ENCODE peak calls at places on chromosome 21, in six cellular contexts. One of them, this sample, is unnamed.
A peak's percentile ranks its signal among the peaks of the same experiment; 100 is the strongest.

GRCh38 chr21:37916795-37917142 is 512 bp upstream of the KCNJ6 start:
- DNase-seq in IMR-90: no peak
- DNase-seq in AG09319: no peak
- DNase-seq in psoas muscle: no peak
- DNase-seq in esophagus squamous epithelium: no peak
- DNase-seq in A673: peak; percentile 29
- DNase-seq in this sample: peak; percentile 90

GRCh38 chr21:42656872-42657271 is 3.5 kb downstream of the PDE9A start:
- DNase-seq in IMR-90: no peak
- DNase-seq in AG09319: no peak
- DNase-seq in psoas muscle: no peak
- DNase-seq in esophagus squamous epithelium: no peak
- DNase-seq in A673: no peak
- DNase-seq in this sample: no peak

GRCh38 chr21:39033878-39034589 is 149.2 kb downstream of the PSMG1 start:
- DNase-seq in IMR-90: no peak
- DNase-seq in AG09319: no peak
- DNase-seq in psoas muscle: no peak
- DNase-seq in esophagus squamous epithelium: no peak
- DNase-seq in A673: no peak
- DNase-seq in this sample: no peak

GRCh38 chr21:19461481-19462205 is 1058.1 kb upstream of the TMPRSS15 start:
- DNase-seq in IMR-90: no peak
- DNase-seq in AG09319: no peak
- DNase-seq in psoas muscle: no peak
- DNase-seq in esophagus squamous epithelium: no peak
- DNase-seq in A673: no peak
- DNase-seq in this sample: no peak

GRCh38 chr21:14143999-14144398 is 66.8 kb downstream of the LIPI start:
- DNase-seq in IMR-90: no peak
- DNase-seq in AG09319: no peak
- DNase-seq in psoas muscle: no peak
- DNase-seq in esophagus squamous epithelium: no peak
- DNase-seq in A673: no peak
- DNase-seq in this sample: no peak

GRCh38 chr21:46220275-46220810 is 8.2 kb downstream of the LSS start:
- DNase-seq in IMR-90: no peak
- DNase-seq in AG09319: no peak
- DNase-seq in psoas muscle: no peak
- DNase-seq in esophagus squamous epithelium: no peak
- DNase-seq in A673: no peak
- DNase-seq in this sample: no peak

GRCh38 chr21:25908495-25908894 is 173.7 kb downstream of the GABPA start:
- DNase-seq in IMR-90: no peak
- DNase-seq in AG09319: no peak
- DNase-seq in psoas muscle: no peak
- DNase-seq in esophagus squamous epithelium: no peak
- DNase-seq in A673: no peak
- DNase-seq in this sample: no peak

GRCh38 chr21:32186843-32187242 is 92.0 kb downstream of the MIS18A start:
- DNase-seq in IMR-90: no peak
- DNase-seq in AG09319: no peak
- DNase-seq in psoas muscle: no peak
- DNase-seq in esophagus squamous epithelium: no peak
- DNase-seq in A673: no peak
- DNase-seq in this sample: no peak

GRCh38 chr21:42621166-42621827 is 32.1 kb upstream of the PDE9A start:
- DNase-seq in IMR-90: no peak
- DNase-seq in AG09319: no peak
- DNase-seq in psoas muscle: no peak
- DNase-seq in esophagus squamous epithelium: no peak
- DNase-seq in A673: no peak
- DNase-seq in this sample: no peak

GRCh38 chr21:20971296-20971921 is 26.8 kb upstream of the NCAM2 start:
- DNase-seq in IMR-90: peak; percentile 60
- DNase-seq in AG09319: no peak
- DNase-seq in psoas muscle: peak; percentile 56
- DNase-seq in esophagus squamous epithelium: no peak
- DNase-seq in A673: peak; percentile 81
- DNase-seq in this sample: peak; percentile 74

GRCh38 chr21:42939581-42940413 is 14.4 kb upstream of the ERVH48-1 start:
- DNase-seq in IMR-90: peak; percentile 99
- DNase-seq in AG09319: peak; percentile 88
- DNase-seq in psoas muscle: peak; percentile 77
- DNase-seq in esophagus squamous epithelium: no peak
- DNase-seq in A673: peak; percentile 90
- DNase-seq in this sample: no peak

GRCh38 chr21:38467369-38467768 is 30.9 kb downstream of the ERG start:
- DNase-seq in IMR-90: no peak
- DNase-seq in AG09319: no peak
- DNase-seq in psoas muscle: no peak
- DNase-seq in esophagus squamous epithelium: no peak
- DNase-seq in A673: no peak
- DNase-seq in this sample: no peak

GRCh38 chr21:42216726-42217572 is 2.0 kb upstream of the ABCG1 start:
- DNase-seq in IMR-90: no peak
- DNase-seq in AG09319: no peak
- DNase-seq in psoas muscle: no peak
- DNase-seq in esophagus squamous epithelium: no peak
- DNase-seq in A673: no peak
- DNase-seq in this sample: no peak

GRCh38 chr21:41663805-41664788 is 102.8 kb downstream of the RIPK4 start:
- DNase-seq in IMR-90: peak; percentile 32
- DNase-seq in AG09319: no peak
- DNase-seq in psoas muscle: no peak
- DNase-seq in esophagus squamous epithelium: no peak
- DNase-seq in A673: no peak
- DNase-seq in this sample: no peak

GRCh38 chr21:42864812-42865211 is 14.5 kb downstream of the WDR4 start:
- DNase-seq in IMR-90: no peak
- DNase-seq in AG09319: no peak
- DNase-seq in psoas muscle: no peak
- DNase-seq in esophagus squamous epithelium: no peak
- DNase-seq in A673: no peak
- DNase-seq in this sample: no peak

GRCh38 chr21:37687001-37687400 is 229.3 kb downstream of the KCNJ6 start:
- DNase-seq in IMR-90: no peak
- DNase-seq in AG09319: no peak
- DNase-seq in psoas muscle: no peak
- DNase-seq in esophagus squamous epithelium: no peak
- DNase-seq in A673: no peak
- DNase-seq in this sample: no peak

GRCh38 chr21:38159355-38159754 is 97.4 kb upstream of the KCNJ15 start:
- DNase-seq in IMR-90: peak; percentile 84
- DNase-seq in AG09319: peak; percentile 70
- DNase-seq in psoas muscle: no peak
- DNase-seq in esophagus squamous epithelium: peak; percentile 2
- DNase-seq in A673: peak; percentile 71
- DNase-seq in this sample: peak; percentile 66

GRCh38 chr21:37984416-37984815 is 68.2 kb upstream of the KCNJ6 start:
- DNase-seq in IMR-90: no peak
- DNase-seq in AG09319: no peak
- DNase-seq in psoas muscle: no peak
- DNase-seq in esophagus squamous epithelium: no peak
- DNase-seq in A673: no peak
- DNase-seq in this sample: no peak

GRCh38 chr21:25845729-25846256 is 111.0 kb downstream of the GABPA start:
- DNase-seq in IMR-90: peak; percentile 14
- DNase-seq in AG09319: no peak
- DNase-seq in psoas muscle: no peak
- DNase-seq in esophagus squamous epithelium: no peak
- DNase-seq in A673: no peak
- DNase-seq in this sample: no peak

GRCh38 chr21:46598563-46599250 is 6.2 kb downstream of the S100B start:
- DNase-seq in IMR-90: no peak
- DNase-seq in AG09319: no peak
- DNase-seq in psoas muscle: no peak
- DNase-seq in esophagus squamous epithelium: no peak
- DNase-seq in A673: no peak
- DNase-seq in this sample: no peak

GRCh38 chr21:33109574-33110339 is 39.8 kb downstream of the OLIG1 start:
- DNase-seq in IMR-90: no peak
- DNase-seq in AG09319: no peak
- DNase-seq in psoas muscle: no peak
- DNase-seq in esophagus squamous epithelium: no peak
- DNase-seq in A673: no peak
- DNase-seq in this sample: peak; percentile 68

GRCh38 chr21:40331182-40331581 is 463.9 kb downstream of the PCP4 start:
- DNase-seq in IMR-90: no peak
- DNase-seq in AG09319: no peak
- DNase-seq in psoas muscle: no peak
- DNase-seq in esophagus squamous epithelium: no peak
- DNase-seq in A673: no peak
- DNase-seq in this sample: no peak

GRCh38 chr21:31201548-31201947 is 142.5 kb downstream of the TIAM1 start:
- DNase-seq in IMR-90: peak; percentile 50
- DNase-seq in AG09319: no peak
- DNase-seq in psoas muscle: no peak
- DNase-seq in esophagus squamous epithelium: no peak
- DNase-seq in A673: peak; percentile 15
- DNase-seq in this sample: no peak

GRCh38 chr21:26167593-26167992 is 3.0 kb downstream of the APP start:
- DNase-seq in IMR-90: no peak
- DNase-seq in AG09319: no peak
- DNase-seq in psoas muscle: no peak
- DNase-seq in esophagus squamous epithelium: no peak
- DNase-seq in A673: no peak
- DNase-seq in this sample: no peak

GRCh38 chr21:28513450-28513849 is 479.2 kb downstream of the LTN1 start:
- DNase-seq in IMR-90: peak; percentile 23
- DNase-seq in AG09319: no peak
- DNase-seq in psoas muscle: no peak
- DNase-seq in esophagus squamous epithelium: no peak
- DNase-seq in A673: peak; percentile 7
- DNase-seq in this sample: no peak

DNA sequence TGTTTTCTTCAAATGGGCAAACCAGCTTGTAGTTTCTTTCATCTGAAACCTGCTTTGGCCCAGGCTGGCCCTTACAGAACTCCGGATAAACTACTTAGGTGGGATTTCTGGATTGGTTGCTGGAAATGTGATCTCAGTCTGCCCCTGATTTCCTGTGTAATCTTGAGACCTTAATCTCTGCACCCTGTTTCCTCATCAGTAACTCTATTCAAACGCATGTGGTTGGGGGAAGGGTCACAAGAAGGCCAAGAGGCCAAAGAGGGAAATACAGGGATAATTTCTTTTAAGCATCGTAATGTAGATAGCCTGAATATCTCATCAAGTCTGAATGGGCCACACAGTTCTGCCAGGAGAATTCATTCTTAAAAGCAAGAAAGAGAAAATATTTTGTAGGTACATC is 483.6 kb downstream of the LTN1 start:
- DNase-seq in IMR-90: no peak
- DNase-seq in AG09319: no peak
- DNase-seq in psoas muscle: no peak
- DNase-seq in esophagus squamous epithelium: no peak
- DNase-seq in A673: no peak
- DNase-seq in this sample: no peak
- TF ChIP-seq CTCF in IMR-90: no peak
- TF ChIP-seq CTCF in AG09319: no peak
- TF ChIP-seq CTCF in psoas muscle: no peak
- TF ChIP-seq CTCF in esophagus squamous epithelium: no peak
- TF ChIP-seq CTCF in A673: no peak
- TF ChIP-seq CTCF in this sample: no peak

GRCh38 chr21:15592271-15592860 is 137.4 kb upstream of the USP25 start:
- DNase-seq in IMR-90: peak; percentile 45
- DNase-seq in AG09319: no peak
- DNase-seq in psoas muscle: no peak
- DNase-seq in esophagus squamous epithelium: no peak
- DNase-seq in A673: peak; percentile 50
- DNase-seq in this sample: no peak
- TF ChIP-seq CTCF in IMR-90: peak; percentile 69
- TF ChIP-seq CTCF in AG09319: peak; percentile 57
- TF ChIP-seq CTCF in psoas muscle: peak; percentile 65
- TF ChIP-seq CTCF in esophagus squamous epithelium: peak; percentile 24
- TF ChIP-seq CTCF in A673: peak; percentile 70
- TF ChIP-seq CTCF in this sample: peak; percentile 66

DNA sequence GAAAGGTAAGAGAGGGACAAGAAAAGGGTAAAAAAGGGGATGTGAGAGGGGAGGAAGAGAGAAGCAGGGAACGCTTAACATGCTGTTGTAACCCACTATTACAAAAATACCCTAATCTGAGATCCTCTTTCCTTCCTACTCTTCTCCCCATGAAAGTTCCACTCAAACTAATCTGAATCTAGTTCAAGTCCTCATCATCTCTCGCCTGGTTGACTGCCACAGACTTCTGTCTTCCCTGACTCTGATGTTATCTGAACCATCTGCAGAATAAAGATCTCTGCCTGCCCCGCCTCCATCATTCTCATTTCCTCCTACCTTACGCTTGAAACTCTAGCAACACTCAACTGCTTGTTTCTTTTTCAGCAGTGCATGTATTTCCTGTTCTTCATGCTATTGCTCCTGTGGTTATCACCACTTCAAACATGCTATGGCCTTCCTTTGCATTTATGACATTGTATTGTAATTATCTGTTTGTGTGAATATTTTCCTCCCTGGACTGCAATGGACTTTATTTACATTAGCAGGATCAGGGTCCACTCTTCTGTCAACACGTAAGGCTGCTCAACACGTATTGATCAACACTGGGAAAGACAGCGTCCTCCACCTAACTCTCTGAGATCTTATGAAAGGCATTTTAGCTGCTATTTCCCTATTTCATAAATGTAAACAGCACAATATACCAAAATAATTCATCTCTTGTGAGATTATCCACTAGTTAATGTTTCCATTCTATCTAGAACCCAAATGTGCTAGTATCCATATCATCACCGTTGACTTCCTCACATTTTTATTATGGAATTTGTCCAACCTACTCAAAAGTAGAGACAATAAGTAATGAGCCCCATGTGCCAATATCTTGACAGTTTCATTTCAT is 215.5 kb upstream of the USP25 start:
- DNase-seq in IMR-90: no peak
- DNase-seq in AG09319: no peak
- DNase-seq in psoas muscle: no peak
- DNase-seq in esophagus squamous epithelium: no peak
- DNase-seq in A673: no peak
- DNase-seq in this sample: no peak
- TF ChIP-seq CTCF in IMR-90: no peak
- TF ChIP-seq CTCF in AG09319: no peak
- TF ChIP-seq CTCF in psoas muscle: no peak
- TF ChIP-seq CTCF in esophagus squamous epithelium: no peak
- TF ChIP-seq CTCF in A673: no peak
- TF ChIP-seq CTCF in this sample: no peak

GRCh38 chr21:36587388-36587787 is 107.5 kb upstream of the CLDN14 start:
- DNase-seq in IMR-90: peak; percentile 4
- DNase-seq in AG09319: no peak
- DNase-seq in psoas muscle: no peak
- DNase-seq in esophagus squamous epithelium: no peak
- DNase-seq in A673: no peak
- DNase-seq in this sample: no peak

GRCh38 chr21:36583591-36583990 is 103.7 kb upstream of the CLDN14 start:
- DNase-seq in IMR-90: no peak
- DNase-seq in AG09319: no peak
- DNase-seq in psoas muscle: no peak
- DNase-seq in esophagus squamous epithelium: no peak
- DNase-seq in A673: no peak
- DNase-seq in this sample: no peak

GRCh38 chr21:36579898-36580297 is 100.0 kb upstream of the CLDN14 start:
- DNase-seq in IMR-90: no peak
- DNase-seq in AG09319: no peak
- DNase-seq in psoas muscle: no peak
- DNase-seq in esophagus squamous epithelium: no peak
- DNase-seq in A673: no peak
- DNase-seq in this sample: no peak

GRCh38 chr21:36589352-36589971 is 109.5 kb upstream of the SIM2 start:
- DNase-seq in IMR-90: peak; percentile 27
- DNase-seq in AG09319: peak; percentile 32
- DNase-seq in psoas muscle: peak; percentile 72
- DNase-seq in esophagus squamous epithelium: no peak
- DNase-seq in A673: peak; percentile 81
- DNase-seq in this sample: no peak

GRCh38 chr21:36584980-36585940 is 105.3 kb upstream of the CLDN14 start:
- DNase-seq in IMR-90: no peak
- DNase-seq in AG09319: no peak
- DNase-seq in psoas muscle: no peak
- DNase-seq in esophagus squamous epithelium: no peak
- DNase-seq in A673: peak; percentile 56
- DNase-seq in this sample: no peak
- TF ChIP-seq CTCF in IMR-90: no peak
- TF ChIP-seq CTCF in AG09319: no peak
- TF ChIP-seq CTCF in psoas muscle: no peak
- TF ChIP-seq CTCF in esophagus squamous epithelium: no peak
- TF ChIP-seq CTCF in A673: peak; percentile 33
- TF ChIP-seq CTCF in this sample: no peak